ENCODE peak calls at places on chromosomes 4 and X, in six cellular contexts. Z is heart right ventricle, C is stomach, Q is mammary epithelial cell, B is cardiac muscle cell, M is tibial artery. X is an unnamed sample. For H3K27me3, the result is how much of the 10 kb centered on the place peaks cover.

GRCh38 chrX:27815209-27815608 is 7.4 kb downstream of the MAGEB10 start:
- DNase-seq in Z (no peak), C (no peak), Q (peak), B (no peak), M (no peak), X (peak)

GRCh38 chrX:9476810-9477575 is 12.1 kb downstream of the TBL1X start:
- DNase-seq in Z (no peak), C (no peak), Q (no peak), B (no peak), M (no peak), X (no peak)

GRCh38 chr4:83436680-83437079 is 18.9 kb downstream of the HELQ start:
- DNase-seq in Z (no peak), C (no peak), Q (no peak), B (no peak), M (no peak), X (no peak)

GRCh38 chr4:53346920-53347852 is 18.7 kb downstream of the SCFD2 start:
- DNase-seq in Z (peak), C (no peak), Q (peak), B (no peak), M (no peak), X (peak)

GRCh38 chrX:17414839-17415238 is 39.8 kb downstream of the NHS start:
- DNase-seq in Z (peak), C (peak), Q (no peak), B (peak), M (peak), X (no peak)

GRCh38 chr4:85783483-85783882 is 308.5 kb downstream of the ARHGAP24 start:
- DNase-seq in Z (no peak), C (no peak), Q (peak), B (no peak), M (no peak), X (peak)

GRCh38 chr4:186808635-186809018 is 85.0 kb upstream of the FAT1 start:
- DNase-seq in Z (no peak), C (no peak), Q (peak), B (no peak), M (no peak), X (peak)

GRCh38 chrX:97898798-97899197 is 1015.1 kb downstream of the RPA4 start:
- DNase-seq in Z (no peak), C (no peak), Q (no peak), B (no peak), M (no peak), X (no peak)

GRCh38 chrX:153765138-153766079 is 1.4 kb downstream of the PLXNB3 start:
- DNase-seq in Z (no peak), C (no peak), Q (no peak), B (no peak), M (no peak), X (no peak)

GRCh38 chrX:41276661-41277506 is 57.1 kb upstream of the DDX3X start:
- DNase-seq in Z (no peak), C (no peak), Q (no peak), B (no peak), M (no peak), X (no peak)

GRCh38 chrX:105882581-105883275 is 60.4 kb downstream of the NRK start:
- DNase-seq in Z (no peak), C (no peak), Q (no peak), B (peak), M (no peak), X (peak)

GRCh38 chr4:140637836-140638235 is 69.1 kb upstream of the UCP1 start:
- DNase-seq in Z (no peak), C (no peak), Q (no peak), B (peak), M (no peak), X (peak)

GRCh38 chr4:94517492-94517891 is 65.8 kb downstream of the PDLIM5 start:
- DNase-seq in Z (no peak), C (no peak), Q (no peak), B (no peak), M (no peak), X (no peak)

GRCh38 chr4:150514709-150515108 is 67.2 kb upstream of the MAB21L2 start:
- DNase-seq in Z (no peak), C (no peak), Q (no peak), B (no peak), M (no peak), X (peak)

GRCh38 chrX:128464091-128464490 is 411.9 kb upstream of the ACTRT1 start:
- DNase-seq in Z (no peak), C (no peak), Q (peak), B (no peak), M (no peak), X (peak)

GRCh38 chrX:66012094-66012534 is 27.8 kb downstream of the VSIG4 start:
- DNase-seq in Z (no peak), C (peak), Q (peak), B (no peak), M (no peak), X (peak)

GRCh38 chrX:66007851-66008250 is 32.0 kb downstream of the VSIG4 start:
- DNase-seq in Z (no peak), C (no peak), Q (no peak), B (no peak), M (no peak), X (no peak)

GRCh38 chrX:66005832-66006449 is 33.9 kb downstream of the VSIG4 start:
- DNase-seq in Z (no peak), C (no peak), Q (no peak), B (no peak), M (no peak), X (no peak)

GRCh38 chrX:66008403-66008970 is 31.4 kb downstream of the VSIG4 start:
- DNase-seq in Z (no peak), C (no peak), Q (no peak), B (no peak), M (no peak), X (no peak)

GRCh38 chrX:66009231-66009845 is 30.5 kb downstream of the VSIG4 start:
- DNase-seq in Z (no peak), C (no peak), Q (no peak), B (no peak), M (no peak), X (no peak)
- H3K27me3 ChIP-seq in Z (under half), C (under half), Q (under half), B (under half), M (under half), X (under half)

GRCh38 chr4:45931151-45931550 is 192.7 kb downstream of the GABRG1 start:
- DNase-seq in Z (no peak), C (no peak), Q (peak), B (no peak), M (no peak), X (peak)
- TF ChIP-seq CTCF in Z (no peak), C (no peak), Q (no peak), B (no peak), M (no peak), X (no peak)

DNA sequence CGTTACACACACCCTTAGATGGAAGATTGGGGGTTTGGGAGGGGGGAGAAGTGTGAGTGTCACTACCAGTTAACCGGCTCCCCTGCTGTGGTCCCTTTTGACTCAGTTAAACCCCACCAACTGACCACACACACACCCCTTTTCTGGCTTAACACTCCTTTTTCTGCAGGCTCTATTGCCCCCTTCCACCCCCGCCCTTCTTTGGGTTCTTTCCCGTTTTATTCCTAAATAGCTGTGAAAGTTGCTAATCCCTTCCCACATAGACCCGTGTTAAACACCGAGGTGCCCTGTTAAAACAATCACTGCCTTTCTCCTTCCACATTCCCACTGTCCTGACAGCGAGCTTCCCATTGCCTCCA is 3.7 kb upstream of the NR3C2 start:
- DNase-seq in Z (no peak), C (no peak), Q (no peak), B (peak), M (no peak), X (no peak)
- H3K27me3 ChIP-seq in Z (half or more), C (under half), Q (under half), B (half or more), M (under half), X (under half)

DNA sequence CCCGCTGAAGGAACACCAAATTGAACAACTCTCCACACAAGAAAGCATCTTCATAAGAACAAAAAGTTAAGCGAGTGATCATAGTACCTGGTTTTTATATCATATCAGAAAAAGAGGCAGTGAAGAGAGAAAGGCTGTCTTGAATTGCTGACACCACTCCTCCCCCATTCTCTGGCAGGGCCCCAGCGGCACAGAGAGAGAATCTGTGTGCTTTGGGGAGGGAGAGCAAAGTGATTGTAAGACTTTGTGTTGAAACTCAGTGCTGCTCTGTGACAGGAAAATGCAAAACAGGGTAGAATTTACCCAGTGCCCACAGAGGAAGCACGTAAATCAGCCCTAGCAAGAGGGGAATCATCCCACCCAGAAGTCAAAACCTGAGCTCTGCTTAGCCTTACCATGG is 174.5 kb downstream of the PRR32 start:
- DNase-seq in Z (no peak), C (no peak), Q (no peak), B (no peak), M (peak), X (no peak)
- TF ChIP-seq CTCF in Z (no peak), C (no peak), Q (no peak), B (no peak), M (no peak), X (no peak)

DNA sequence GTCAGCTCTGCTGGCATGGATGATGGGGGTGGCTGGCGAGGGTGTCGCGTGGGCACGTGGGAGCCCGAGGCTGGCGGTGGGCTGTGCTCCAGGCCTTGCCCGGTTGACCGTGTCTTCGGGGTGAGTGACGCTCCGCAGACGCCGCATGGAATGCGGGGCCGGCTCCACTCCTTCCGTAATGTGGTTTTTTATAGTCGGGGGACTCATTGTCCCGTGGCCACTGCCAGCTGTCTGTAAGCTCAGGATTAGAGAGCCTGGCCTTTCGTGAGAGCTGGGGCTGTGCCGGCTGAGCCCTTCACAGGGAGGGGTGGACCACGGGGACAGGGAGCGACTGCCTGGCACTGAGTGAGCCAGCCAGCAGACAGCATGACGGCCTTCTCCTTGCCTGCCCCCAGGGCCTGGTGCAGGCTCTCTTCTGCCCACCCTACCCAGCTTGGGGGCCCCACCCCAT is 20.4 kb downstream of the DOK7 start:
- DNase-seq in Z (peak), C (no peak), Q (no peak), B (peak), M (peak), X (no peak)
- H3K27me3 ChIP-seq in Z (under half), C (half or more), Q (under half), B (under half), M (under half), X (under half)

GRCh38 chrX:68669872-68670271 is 22.4 kb downstream of the STARD8 start:
- DNase-seq in Z (no peak), C (no peak), Q (no peak), B (no peak), M (no peak), X (no peak)

GRCh38 chrX:68669094-68669830 is 21.8 kb downstream of the STARD8 start:
- DNase-seq in Z (no peak), C (no peak), Q (no peak), B (peak), M (no peak), X (no peak)

GRCh38 chrX:68666580-68666979 is 19.1 kb downstream of the STARD8 start:
- DNase-seq in Z (no peak), C (no peak), Q (no peak), B (no peak), M (peak), X (no peak)

GRCh38 chrX:68660746-68661145 is 13.3 kb downstream of the STARD8 start:
- DNase-seq in Z (no peak), C (no peak), Q (no peak), B (no peak), M (no peak), X (no peak)

GRCh38 chrX:68665502-68665901 is 18.0 kb downstream of the STARD8 start:
- DNase-seq in Z (peak), C (no peak), Q (no peak), B (no peak), M (peak), X (no peak)
- TF ChIP-seq CTCF in Z (peak), C (no peak), Q (no peak), B (peak), M (no peak), X (no peak)

GRCh38 chr4:164617426-164617825 is 136.5 kb upstream of the SMIM31 start:
- DNase-seq in Z (no peak), C (no peak), Q (no peak), B (no peak), M (no peak), X (no peak)

GRCh38 chr4:164621886-164622521 is 131.9 kb upstream of the SMIM31 start:
- DNase-seq in Z (no peak), C (no peak), Q (peak), B (no peak), M (no peak), X (peak)

DNA sequence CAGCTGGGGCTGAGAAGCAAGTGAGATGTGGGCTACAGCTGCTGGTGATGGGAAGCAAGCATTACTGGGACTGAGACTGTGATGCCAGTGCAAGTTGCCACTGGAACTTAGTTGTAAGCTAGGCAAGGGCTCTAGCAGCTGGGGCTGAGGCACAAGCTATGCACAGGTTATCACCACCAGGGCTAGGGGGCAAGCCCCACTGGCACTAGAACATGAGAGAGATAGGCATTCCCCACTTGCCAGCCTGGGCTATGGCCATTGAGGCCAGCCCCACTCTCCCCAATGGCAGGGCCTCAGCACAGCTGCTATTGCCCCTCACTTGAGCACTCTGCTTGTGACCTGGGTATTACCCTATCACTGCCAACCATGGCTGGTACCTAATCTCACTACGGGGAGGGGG is 130.8 kb upstream of the SMIM31 start:
- DNase-seq in Z (no peak), C (no peak), Q (no peak), B (no peak), M (no peak), X (no peak)
- H3K27me3 ChIP-seq in Z (under half), C (under half), Q (under half), B (under half), M (under half), X (under half)